ENCODE peak calls at places on chromosomes 13 and 19, in four cellular contexts. P is NB4; I is stimulated activated CD4-positive, alpha-beta T cell treated with anti-CD3 and anti-CD28 coated beads, Interleukin-1b, Interleukin-23, amount 100 ng/mL, for 1 hour; R is LoVo. E is an unnamed sample.

GRCh38 chr19:40741527-40742390 is 8.5 kb downstream of the ACTMAP start:
- DNase-seq in P (peak; percentile 48), I (no peak), R (no peak), E (peak; percentile 81)

GRCh38 chr13:95139186-95139585 is 162.1 kb downstream of the ABCC4 start:
- DNase-seq in P (no peak), I (no peak), R (no peak), E (no peak)

GRCh38 chr19:8654591-8655339 is 24.3 kb downstream of the NFILZ start:
- DNase-seq in P (peak; percentile 95), I (peak; percentile 48), R (peak; percentile 44), E (peak; percentile 53)

GRCh38 chr13:80906860-80907259 is 565.9 kb upstream of the SPRY2 start:
- DNase-seq in P (no peak), I (no peak), R (no peak), E (no peak)

GRCh38 chr13:23574421-23574820 is 4.2 kb downstream of the TNFRSF19 start:
- DNase-seq in P (no peak), I (no peak), R (no peak), E (no peak)

GRCh38 chr13:31018511-31018910 is 86.1 kb downstream of the TEX26 start:
- DNase-seq in P (no peak), I (no peak), R (no peak), E (no peak)

GRCh38 chr13:28609936-28610335 is 49.0 kb upstream of the POMP start:
- DNase-seq in P (no peak), I (no peak), R (peak; percentile 31), E (no peak)

GRCh38 chr13:83274679-83275078 is 607.6 kb downstream of the SLITRK1 start:
- DNase-seq in P (no peak), I (no peak), R (no peak), E (no peak)

GRCh38 chr19:2648528-2648937 is 54.0 kb downstream of the GNG7 start:
- DNase-seq in P (peak; percentile 74), I (peak; percentile 69), R (peak; percentile 76), E (no peak)

GRCh38 chr19:15249912-15250634 is 17.8 kb upstream of the EPHX3 start:
- DNase-seq in P (no peak), I (no peak), R (no peak), E (no peak)

GRCh38 chr13:99589575-99589974 is 88.3 kb downstream of the TM9SF2 start:
- DNase-seq in P (no peak), I (no peak), R (no peak), E (no peak)

GRCh38 chr13:113155201-113155600 is 3.2 kb upstream of the PROZ start:
- DNase-seq in P (peak; percentile 42), I (no peak), R (no peak), E (no peak)

GRCh38 chr19:34295103-34295502 is 40.7 kb downstream of the GARRE1 start:
- DNase-seq in P (no peak), I (no peak), R (no peak), E (no peak)

GRCh38 chr13:46636451-46636850 is 83.5 kb downstream of the LRCH1 start:
- DNase-seq in P (no peak), I (no peak), R (no peak), E (no peak)

GRCh38 chr13:62453761-62454160 is 1038.1 kb upstream of the PCDH20 start:
- DNase-seq in P (no peak), I (no peak), R (no peak), E (no peak)

GRCh38 chr13:54356849-54357248 is 1328.2 kb downstream of the OLFM4 start:
- DNase-seq in P (no peak), I (no peak), R (no peak), E (no peak)

GRCh38 chr19:20279516-20279915 is 112.5 kb downstream of the ZNF486 start:
- DNase-seq in P (no peak), I (no peak), R (no peak), E (no peak)

GRCh38 chr13:78785764-78786163 is 126.8 kb upstream of the OBI1 start:
- DNase-seq in P (no peak), I (no peak), R (no peak), E (no peak)

GRCh38 chr19:14840206-14840605 is 5.2 kb upstream of the OR7A5 start:
- DNase-seq in P (no peak), I (no peak), R (no peak), E (no peak)

GRCh38 chr19:51075998-51076397 is 6.7 kb downstream of the KLK14 start:
- DNase-seq in P (no peak), I (no peak), R (no peak), E (no peak)

GRCh38 chr13:109818891-109819290 is 32.5 kb upstream of the IRS2 start:
- DNase-seq in P (no peak), I (no peak), R (no peak), E (no peak)

GRCh38 chr13:21006141-21007005 is 55.0 kb downstream of the LATS2 start:
- DNase-seq in P (no peak), I (no peak), R (no peak), E (no peak)

GRCh38 chr13:51035469-51035868 is 75.6 kb downstream of the C13orf42 start:
- DNase-seq in P (no peak), I (no peak), R (no peak), E (no peak)

GRCh38 chr19:39867952-39868351 is 21.8 kb upstream of the FBL start:
- DNase-seq in P (no peak), I (no peak), R (no peak), E (no peak)

GRCh38 chr13:47846886-47847285 is 154.2 kb downstream of the SUCLA2 start:
- DNase-seq in P (no peak), I (no peak), R (no peak), E (no peak)

GRCh38 chr19:56765107-56765506 is 75.4 kb downstream of the PEG3 start:
- DNase-seq in P (no peak), I (no peak), R (no peak), E (peak; percentile 40)

GRCh38 chr19:47762615-47763308 is 15.7 kb upstream of the SELENOW start:
- DNase-seq in P (no peak), I (no peak), R (no peak), E (no peak)

GRCh38 chr19:17803264-17803896 is 8.4 kb downstream of the B3GNT3 start:
- DNase-seq in P (peak; percentile 65), I (no peak), R (no peak), E (no peak)

GRCh38 chr13:111204438-111205177 is 89.5 kb downstream of the ARHGEF7 start:
- DNase-seq in P (peak; percentile 75), I (no peak), R (no peak), E (peak; percentile 71)

GRCh38 chr19:46717716-46718143 is 816 bp upstream of the PRKD2 start:
- DNase-seq in P (peak; percentile 76), I (no peak), R (no peak), E (peak; percentile 9)

GRCh38 chr19:48405850-48406249 is 12.4 kb downstream of the GRIN2D start:
- DNase-seq in P (peak; percentile 64), I (no peak), R (peak; percentile 7), E (no peak)

GRCh38 chr19:43625918-43626579 is 6.6 kb upstream of the ZNF428 start:
- DNase-seq in P (peak; percentile 73), I (no peak), R (no peak), E (no peak)

GRCh38 chr13:27006519-27007161 is 165.0 kb downstream of the USP12 start:
- DNase-seq in P (peak; percentile 45), I (no peak), R (no peak), E (no peak)

GRCh38 chr13:32846556-32846955 is 169.7 kb upstream of the KL start:
- DNase-seq in P (no peak), I (no peak), R (no peak), E (no peak)

GRCh38 chr13:27264181-27264580 is 6.4 kb upstream of the RASL11A start:
- DNase-seq in P (no peak), I (no peak), R (no peak), E (no peak)

GRCh38 chr13:99656843-99657506 is 155.7 kb downstream of the TM9SF2 start:
- DNase-seq in P (no peak), I (no peak), R (no peak), E (no peak)

GRCh38 chr13:47226516-47226915 is 329.7 kb upstream of the HTR2A start:
- DNase-seq in P (no peak), I (no peak), R (no peak), E (no peak)

GRCh38 chr13:49084961-49085360 is 109.2 kb downstream of the FNDC3A start:
- DNase-seq in P (no peak), I (no peak), R (no peak), E (no peak)

GRCh38 chr19:50310759-50311465 is 18.3 kb downstream of the KCNC3 start:
- DNase-seq in P (no peak), I (no peak), R (no peak), E (no peak)

GRCh38 chr19:14168993-14169392 is 32.6 kb upstream of the ASF1B start:
- DNase-seq in P (no peak), I (no peak), R (no peak), E (no peak)